ENCODE peak calls at places on chromosomes 11 and 22, in seven cellular contexts. One of them, this sample, is unnamed.

GRCh38 chr11:35970445-35970844 is 26.6 kb downstream of the LDLRAD3 start:
- DNase-seq in HCT116: no peak
- DNase-seq in GM23338: no peak
- DNase-seq in MM.1S: no peak
- DNase-seq in PC-3: no peak
- DNase-seq in hepatocyte: no peak
- DNase-seq in neural progenitor cell: no peak
- DNase-seq in this sample: no peak

GRCh38 chr11:45960387-45961110 is 38.1 kb downstream of the LARGE2 start:
- DNase-seq in HCT116: no peak
- DNase-seq in GM23338: no peak
- DNase-seq in MM.1S: no peak
- DNase-seq in PC-3: no peak
- DNase-seq in hepatocyte: no peak
- DNase-seq in neural progenitor cell: no peak
- DNase-seq in this sample: peak; percentile 55

GRCh38 chr11:76769645-76770586 is 13.2 kb upstream of the TSKU start:
- DNase-seq in HCT116: no peak
- DNase-seq in GM23338: no peak
- DNase-seq in MM.1S: peak; percentile 62
- DNase-seq in PC-3: peak; percentile 55
- DNase-seq in hepatocyte: peak; percentile 85
- DNase-seq in neural progenitor cell: no peak
- DNase-seq in this sample: peak; percentile 59

GRCh38 chr11:116773203-116774112 is 671 bp upstream of the BUD13 start:
- DNase-seq in HCT116: no peak
- DNase-seq in GM23338: no peak
- DNase-seq in MM.1S: no peak
- DNase-seq in PC-3: no peak
- DNase-seq in hepatocyte: no peak
- DNase-seq in neural progenitor cell: no peak
- DNase-seq in this sample: peak; percentile 64

GRCh38 chr22:36775589-36775965 is 342 bp downstream of the IFT27 start:
- DNase-seq in HCT116: no peak
- DNase-seq in GM23338: peak; percentile 45
- DNase-seq in MM.1S: peak; percentile 33
- DNase-seq in PC-3: peak; percentile 7
- DNase-seq in hepatocyte: peak; percentile 55
- DNase-seq in neural progenitor cell: peak; percentile 69
- DNase-seq in this sample: peak; percentile 48

GRCh38 chr22:49182416-49182815 is 645.3 kb downstream of the BRD1 start:
- DNase-seq in HCT116: no peak
- DNase-seq in GM23338: no peak
- DNase-seq in MM.1S: no peak
- DNase-seq in PC-3: no peak
- DNase-seq in hepatocyte: no peak
- DNase-seq in neural progenitor cell: no peak
- DNase-seq in this sample: no peak

GRCh38 chr11:24496728-24497396 is at the start of gene LUZP2:
- DNase-seq in HCT116: no peak
- DNase-seq in GM23338: peak; percentile 86
- DNase-seq in MM.1S: no peak
- DNase-seq in PC-3: peak; percentile 50
- DNase-seq in hepatocyte: peak; percentile 79
- DNase-seq in neural progenitor cell: peak; percentile 88
- DNase-seq in this sample: peak; percentile 60

GRCh38 chr11:126317681-126318641 is 14.1 kb downstream of the DCPS start:
- DNase-seq in HCT116: no peak
- DNase-seq in GM23338: no peak
- DNase-seq in MM.1S: peak; percentile 31
- DNase-seq in PC-3: no peak
- DNase-seq in hepatocyte: peak; percentile 64
- DNase-seq in neural progenitor cell: no peak
- DNase-seq in this sample: peak; percentile 87

GRCh38 chr22:42786606-42787356 is 66.1 kb upstream of the A4GALT start:
- DNase-seq in HCT116: no peak
- DNase-seq in GM23338: no peak
- DNase-seq in MM.1S: no peak
- DNase-seq in PC-3: no peak
- DNase-seq in hepatocyte: no peak
- DNase-seq in neural progenitor cell: no peak
- DNase-seq in this sample: no peak

GRCh38 chr11:121039971-121040613 is 16.2 kb downstream of the TBCEL start:
- DNase-seq in HCT116: no peak
- DNase-seq in GM23338: peak; percentile 46
- DNase-seq in MM.1S: no peak
- DNase-seq in PC-3: no peak
- DNase-seq in hepatocyte: no peak
- DNase-seq in neural progenitor cell: no peak
- DNase-seq in this sample: no peak

GRCh38 chr11:44766972-44767278 is 40.2 kb downstream of the TSPAN18 start:
- DNase-seq in HCT116: no peak
- DNase-seq in GM23338: no peak
- DNase-seq in MM.1S: no peak
- DNase-seq in PC-3: no peak
- DNase-seq in hepatocyte: peak; percentile 35
- DNase-seq in neural progenitor cell: no peak
- DNase-seq in this sample: peak; percentile 41

GRCh38 chr22:38214248-38215056 is 12.7 kb downstream of the MAFF start:
- DNase-seq in HCT116: no peak
- DNase-seq in GM23338: peak; percentile 92
- DNase-seq in MM.1S: peak; percentile 72
- DNase-seq in PC-3: no peak
- DNase-seq in hepatocyte: peak; percentile 81
- DNase-seq in neural progenitor cell: peak; percentile 88
- DNase-seq in this sample: peak; percentile 81

GRCh38 chr11:22349446-22349845 is 11.3 kb downstream of the SLC17A6 start:
- DNase-seq in HCT116: no peak
- DNase-seq in GM23338: no peak
- DNase-seq in MM.1S: no peak
- DNase-seq in PC-3: no peak
- DNase-seq in hepatocyte: no peak
- DNase-seq in neural progenitor cell: no peak
- DNase-seq in this sample: no peak

GRCh38 chr22:30474683-30475424 is 3.0 kb upstream of the SEC14L3 start:
- DNase-seq in HCT116: no peak
- DNase-seq in GM23338: peak; percentile 74
- DNase-seq in MM.1S: no peak
- DNase-seq in PC-3: no peak
- DNase-seq in hepatocyte: no peak
- DNase-seq in neural progenitor cell: no peak
- DNase-seq in this sample: no peak

GRCh38 chr11:72750086-72750485 is 2.1 kb downstream of the ARAP1 start:
- DNase-seq in HCT116: no peak
- DNase-seq in GM23338: no peak
- DNase-seq in MM.1S: no peak
- DNase-seq in PC-3: no peak
- DNase-seq in hepatocyte: no peak
- DNase-seq in neural progenitor cell: no peak
- DNase-seq in this sample: no peak
- TF ChIP-seq EZH2phosphoT487 in HCT116: no peak
- TF ChIP-seq EZH2phosphoT487 in GM23338: no peak
- TF ChIP-seq EZH2phosphoT487 in MM.1S: no peak
- TF ChIP-seq EZH2phosphoT487 in PC-3: no peak
- TF ChIP-seq EZH2phosphoT487 in hepatocyte: no peak
- TF ChIP-seq EZH2phosphoT487 in neural progenitor cell: no peak
- TF ChIP-seq EZH2phosphoT487 in this sample: no peak

GRCh38 chr11:68684385-68685356 is at the start of gene GAL:
- DNase-seq in HCT116: no peak
- DNase-seq in GM23338: peak; percentile 65
- DNase-seq in MM.1S: no peak
- DNase-seq in PC-3: peak; percentile 42
- DNase-seq in hepatocyte: peak; percentile 53
- DNase-seq in neural progenitor cell: peak; percentile 63
- DNase-seq in this sample: peak; percentile 69
- TF ChIP-seq EZH2 in HCT116: no peak
- TF ChIP-seq EZH2 in GM23338: no peak
- TF ChIP-seq EZH2 in MM.1S: no peak
- TF ChIP-seq EZH2 in PC-3: peak; percentile 81
- TF ChIP-seq EZH2 in hepatocyte: peak; percentile 90
- TF ChIP-seq EZH2 in neural progenitor cell: peak; percentile 100
- TF ChIP-seq EZH2 in this sample: no peak

GRCh38 chr11:122917311-122917710 is 34.8 kb downstream of the JHY start:
- DNase-seq in HCT116: no peak
- DNase-seq in GM23338: no peak
- DNase-seq in MM.1S: no peak
- DNase-seq in PC-3: peak; percentile 91
- DNase-seq in hepatocyte: no peak
- DNase-seq in neural progenitor cell: no peak
- DNase-seq in this sample: peak; percentile 70
- H3K27me3 ChIP-seq in HCT116: no peaks in the 10 kb centered on the region
- H3K27me3 ChIP-seq in GM23338: no peaks in the 10 kb centered on the region
- H3K27me3 ChIP-seq in MM.1S: no peaks in the 10 kb centered on the region
- H3K27me3 ChIP-seq in PC-3: no peaks in the 10 kb centered on the region
- H3K27me3 ChIP-seq in hepatocyte: no peaks in the 10 kb centered on the region
- H3K27me3 ChIP-seq in neural progenitor cell: no peaks in the 10 kb centered on the region
- H3K27me3 ChIP-seq in this sample: no peaks in the 10 kb centered on the region

GRCh38 chr11:32333335-32333991 is 101.9 kb downstream of the WT1 start:
- DNase-seq in HCT116: no peak
- DNase-seq in GM23338: peak; percentile 81
- DNase-seq in MM.1S: no peak
- DNase-seq in PC-3: peak; percentile 23
- DNase-seq in hepatocyte: peak; percentile 77
- DNase-seq in neural progenitor cell: peak; percentile 72
- DNase-seq in this sample: peak; percentile 72
- TF ChIP-seq EZH2phosphoT487 in HCT116: no peak
- TF ChIP-seq EZH2phosphoT487 in GM23338: no peak
- TF ChIP-seq EZH2phosphoT487 in MM.1S: no peak
- TF ChIP-seq EZH2phosphoT487 in PC-3: no peak
- TF ChIP-seq EZH2phosphoT487 in hepatocyte: no peak
- TF ChIP-seq EZH2phosphoT487 in neural progenitor cell: no peak
- TF ChIP-seq EZH2phosphoT487 in this sample: no peak

GRCh38 chr11:75163917-75164316 is 13.0 kb downstream of the SLCO2B1 start:
- DNase-seq in HCT116: no peak
- DNase-seq in GM23338: no peak
- DNase-seq in MM.1S: no peak
- DNase-seq in PC-3: no peak
- DNase-seq in hepatocyte: no peak
- DNase-seq in neural progenitor cell: no peak
- DNase-seq in this sample: no peak
- TF ChIP-seq EZH2 in HCT116: no peak
- TF ChIP-seq EZH2 in GM23338: no peak
- TF ChIP-seq EZH2 in MM.1S: no peak
- TF ChIP-seq EZH2 in PC-3: no peak
- TF ChIP-seq EZH2 in hepatocyte: no peak
- TF ChIP-seq EZH2 in neural progenitor cell: no peak
- TF ChIP-seq EZH2 in this sample: no peak

DNA sequence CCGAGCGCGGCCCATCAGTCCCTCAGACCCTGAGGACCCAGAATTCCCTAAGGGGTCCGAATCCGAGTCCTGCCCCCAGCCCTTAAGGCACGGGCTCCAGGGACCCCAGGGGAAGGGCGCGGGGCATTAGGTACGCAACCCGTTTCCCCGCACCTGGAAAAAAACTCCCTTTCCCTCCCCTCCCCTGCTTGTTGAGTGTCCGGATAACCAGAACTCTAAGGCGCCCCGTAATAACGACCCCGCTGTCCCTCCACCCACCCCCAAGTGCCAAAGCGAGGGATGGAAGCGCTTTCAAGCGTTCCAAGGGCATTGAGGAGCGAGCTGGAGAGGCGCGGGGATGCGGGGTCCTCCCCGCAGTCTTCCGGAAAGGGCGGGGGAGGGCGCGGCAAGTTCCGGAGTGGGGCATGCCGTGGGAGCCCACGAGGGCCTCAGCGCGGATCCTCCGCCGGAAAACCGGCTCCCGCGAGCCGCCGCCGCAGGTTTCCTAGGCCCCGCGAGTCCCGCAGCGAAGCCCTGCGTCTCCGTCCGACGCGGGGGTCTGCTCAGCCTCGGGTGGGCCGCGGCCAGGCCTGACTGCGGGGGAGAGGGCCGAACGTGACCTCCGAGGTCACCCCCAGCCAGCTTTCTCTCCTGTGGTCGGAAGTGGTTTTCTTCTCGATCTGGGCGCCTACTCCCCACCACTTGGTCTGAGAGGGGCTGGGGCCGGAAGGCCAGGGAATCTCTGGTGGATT is 3.9 kb upstream of the CCND1 start:
- DNase-seq in HCT116: no peak
- DNase-seq in GM23338: peak; percentile 46
- DNase-seq in MM.1S: no peak
- DNase-seq in PC-3: no peak
- DNase-seq in hepatocyte: no peak
- DNase-seq in neural progenitor cell: no peak
- DNase-seq in this sample: peak; percentile 30
- H3K27me3 ChIP-seq in HCT116: no peaks in the 10 kb centered on the region
- H3K27me3 ChIP-seq in GM23338: peaks cover 47% of the 10 kb centered on the region
- H3K27me3 ChIP-seq in MM.1S: peaks cover 59% of the 10 kb centered on the region
- H3K27me3 ChIP-seq in PC-3: no peaks in the 10 kb centered on the region
- H3K27me3 ChIP-seq in hepatocyte: peaks cover 12% of the 10 kb centered on the region
- H3K27me3 ChIP-seq in neural progenitor cell: peaks cover 28% of the 10 kb centered on the region
- H3K27me3 ChIP-seq in this sample: no peaks in the 10 kb centered on the region

DNA sequence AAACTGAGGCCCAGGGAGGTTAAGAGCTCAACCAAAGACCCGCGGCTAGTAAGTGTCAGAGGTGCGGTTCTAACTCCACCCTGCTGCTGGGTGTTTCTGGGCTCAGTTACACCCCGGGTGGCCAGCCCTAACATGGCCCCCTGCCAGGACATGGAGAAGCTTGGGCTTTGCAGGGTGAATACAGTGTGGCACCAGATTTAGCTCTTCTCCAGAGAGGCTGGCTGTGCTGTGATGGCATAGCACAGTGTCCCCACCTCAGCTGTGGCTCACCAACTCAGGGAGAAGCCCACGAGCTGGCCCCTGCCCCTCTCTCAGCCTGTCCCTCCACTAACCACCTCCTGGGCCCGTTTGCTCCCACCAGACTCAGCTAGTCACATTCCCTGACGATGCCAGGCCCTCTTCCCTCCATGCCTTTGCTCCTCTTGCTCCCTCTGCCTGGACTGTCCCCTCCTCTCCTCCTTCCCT is 7.0 kb downstream of the UCP3 start:
- DNase-seq in HCT116: no peak
- DNase-seq in GM23338: no peak
- DNase-seq in MM.1S: no peak
- DNase-seq in PC-3: no peak
- DNase-seq in hepatocyte: no peak
- DNase-seq in neural progenitor cell: no peak
- DNase-seq in this sample: no peak
- TF ChIP-seq EZH2phosphoT487 in HCT116: no peak
- TF ChIP-seq EZH2phosphoT487 in GM23338: no peak
- TF ChIP-seq EZH2phosphoT487 in MM.1S: no peak
- TF ChIP-seq EZH2phosphoT487 in PC-3: no peak
- TF ChIP-seq EZH2phosphoT487 in hepatocyte: no peak
- TF ChIP-seq EZH2phosphoT487 in neural progenitor cell: no peak
- TF ChIP-seq EZH2phosphoT487 in this sample: no peak

This sample was measured in GM23248.